ENCODE peak calls at places on chromosomes 13 and 19, in six cellular contexts. One of them, this sample, is unnamed.

GRCh38 chr13:113765241-113765910 is 6.3 kb downstream of the TMEM255B start:
- DNase-seq in fibroblast of pulmonary artery: no peak
- DNase-seq in HFFc6: no peak
- DNase-seq in tibial nerve: no peak
- DNase-seq in testis: no peak
- DNase-seq in activated CD8-positive, alpha-beta T cell treated with anti-CD3 and anti-CD28 coated beads for 36 hours: no peak
- DNase-seq in this sample: no peak

GRCh38 chr19:33430674-33431277 is 57.3 kb downstream of the CEBPG start:
- DNase-seq in fibroblast of pulmonary artery: peak; percentile 75
- DNase-seq in HFFc6: peak; percentile 53
- DNase-seq in tibial nerve: peak; percentile 37
- DNase-seq in testis: peak; percentile 79
- DNase-seq in activated CD8-positive, alpha-beta T cell treated with anti-CD3 and anti-CD28 coated beads for 36 hours: peak; percentile 79
- DNase-seq in this sample: peak; percentile 67

GRCh38 chr13:41955605-41956004 is 5.3 kb downstream of the VWA8 start:
- DNase-seq in fibroblast of pulmonary artery: no peak
- DNase-seq in HFFc6: no peak
- DNase-seq in tibial nerve: no peak
- DNase-seq in testis: no peak
- DNase-seq in activated CD8-positive, alpha-beta T cell treated with anti-CD3 and anti-CD28 coated beads for 36 hours: peak; percentile 24
- DNase-seq in this sample: no peak

GRCh38 chr13:24033527-24034302 is 126.8 kb upstream of the SPATA13 start:
- DNase-seq in fibroblast of pulmonary artery: peak; percentile 96
- DNase-seq in HFFc6: peak; percentile 13
- DNase-seq in tibial nerve: no peak
- DNase-seq in testis: no peak
- DNase-seq in activated CD8-positive, alpha-beta T cell treated with anti-CD3 and anti-CD28 coated beads for 36 hours: no peak
- DNase-seq in this sample: no peak

GRCh38 chr13:32737111-32737571 is 150.9 kb downstream of the PDS5B start:
- DNase-seq in fibroblast of pulmonary artery: peak; percentile 21
- DNase-seq in HFFc6: no peak
- DNase-seq in tibial nerve: no peak
- DNase-seq in testis: no peak
- DNase-seq in activated CD8-positive, alpha-beta T cell treated with anti-CD3 and anti-CD28 coated beads for 36 hours: no peak
- DNase-seq in this sample: peak; percentile 58

GRCh38 chr19:48121909-48122371 is 11.3 kb upstream of the PLA2G4C start:
- DNase-seq in fibroblast of pulmonary artery: peak; percentile 54
- DNase-seq in HFFc6: peak; percentile 40
- DNase-seq in tibial nerve: no peak
- DNase-seq in testis: no peak
- DNase-seq in activated CD8-positive, alpha-beta T cell treated with anti-CD3 and anti-CD28 coated beads for 36 hours: peak; percentile 21
- DNase-seq in this sample: peak; percentile 54

GRCh38 chr13:114063545-114064515 is 68.6 kb downstream of the RASA3 start:
- DNase-seq in fibroblast of pulmonary artery: peak; percentile 57
- DNase-seq in HFFc6: peak; percentile 71
- DNase-seq in tibial nerve: no peak
- DNase-seq in testis: no peak
- DNase-seq in activated CD8-positive, alpha-beta T cell treated with anti-CD3 and anti-CD28 coated beads for 36 hours: peak; percentile 40
- DNase-seq in this sample: peak; percentile 65

GRCh38 chr19:18430417-18431144 is 7.4 kb downstream of the ISYNA1 start:
- DNase-seq in fibroblast of pulmonary artery: no peak
- DNase-seq in HFFc6: no peak
- DNase-seq in tibial nerve: no peak
- DNase-seq in testis: no peak
- DNase-seq in activated CD8-positive, alpha-beta T cell treated with anti-CD3 and anti-CD28 coated beads for 36 hours: no peak
- DNase-seq in this sample: no peak

GRCh38 chr19:41218615-41219507 is at the start of gene AXL:
- DNase-seq in fibroblast of pulmonary artery: peak; percentile 82
- DNase-seq in HFFc6: peak; percentile 79
- DNase-seq in tibial nerve: peak; percentile 84
- DNase-seq in testis: peak; percentile 83
- DNase-seq in activated CD8-positive, alpha-beta T cell treated with anti-CD3 and anti-CD28 coated beads for 36 hours: no peak
- DNase-seq in this sample: no peak

GRCh38 chr19:41134616-41135015 is 20.4 kb downstream of the CYP2F1 start:
- DNase-seq in fibroblast of pulmonary artery: no peak
- DNase-seq in HFFc6: no peak
- DNase-seq in tibial nerve: no peak
- DNase-seq in testis: no peak
- DNase-seq in activated CD8-positive, alpha-beta T cell treated with anti-CD3 and anti-CD28 coated beads for 36 hours: no peak
- DNase-seq in this sample: no peak

GRCh38 chr13:45792827-45793303 is 58.7 kb downstream of the SIAH3 start:
- DNase-seq in fibroblast of pulmonary artery: no peak
- DNase-seq in HFFc6: no peak
- DNase-seq in tibial nerve: no peak
- DNase-seq in testis: no peak
- DNase-seq in activated CD8-positive, alpha-beta T cell treated with anti-CD3 and anti-CD28 coated beads for 36 hours: no peak
- DNase-seq in this sample: no peak

GRCh38 chr19:15251010-15251748 is 18.9 kb upstream of the EPHX3 start:
- DNase-seq in fibroblast of pulmonary artery: peak; percentile 74
- DNase-seq in HFFc6: peak; percentile 62
- DNase-seq in tibial nerve: no peak
- DNase-seq in testis: no peak
- DNase-seq in activated CD8-positive, alpha-beta T cell treated with anti-CD3 and anti-CD28 coated beads for 36 hours: no peak
- DNase-seq in this sample: no peak

GRCh38 chr19:10402441-10403038 is 802 bp downstream of the CDC37 start:
- DNase-seq in fibroblast of pulmonary artery: peak; percentile 55
- DNase-seq in HFFc6: peak; percentile 18
- DNase-seq in tibial nerve: no peak
- DNase-seq in testis: no peak
- DNase-seq in activated CD8-positive, alpha-beta T cell treated with anti-CD3 and anti-CD28 coated beads for 36 hours: no peak
- DNase-seq in this sample: no peak

GRCh38 chr19:28482221-28482620 is 730.7 kb downstream of the UQCRFS1 start:
- DNase-seq in fibroblast of pulmonary artery: no peak
- DNase-seq in HFFc6: no peak
- DNase-seq in tibial nerve: no peak
- DNase-seq in testis: no peak
- DNase-seq in activated CD8-positive, alpha-beta T cell treated with anti-CD3 and anti-CD28 coated beads for 36 hours: no peak
- DNase-seq in this sample: peak; percentile 21

GRCh38 chr19:1097810-1098176 is 2.6 kb upstream of the POLR2E start:
- DNase-seq in fibroblast of pulmonary artery: no peak
- DNase-seq in HFFc6: no peak
- DNase-seq in tibial nerve: no peak
- DNase-seq in testis: no peak
- DNase-seq in activated CD8-positive, alpha-beta T cell treated with anti-CD3 and anti-CD28 coated beads for 36 hours: no peak
- DNase-seq in this sample: no peak

GRCh38 chr13:31968473-31968872 is 63.1 kb upstream of the FRY start:
- DNase-seq in fibroblast of pulmonary artery: peak; percentile 64
- DNase-seq in HFFc6: no peak
- DNase-seq in tibial nerve: peak; percentile 54
- DNase-seq in testis: peak; percentile 31
- DNase-seq in activated CD8-positive, alpha-beta T cell treated with anti-CD3 and anti-CD28 coated beads for 36 hours: no peak
- DNase-seq in this sample: peak; percentile 68

GRCh38 chr13:94711561-94712286 is 621 bp downstream of the SOX21 start:
- DNase-seq in fibroblast of pulmonary artery: peak; percentile 23
- DNase-seq in HFFc6: no peak
- DNase-seq in tibial nerve: no peak
- DNase-seq in testis: no peak
- DNase-seq in activated CD8-positive, alpha-beta T cell treated with anti-CD3 and anti-CD28 coated beads for 36 hours: peak; percentile 35
- DNase-seq in this sample: no peak

GRCh38 chr13:50779443-50780200 is 63.9 kb downstream of the DLEU7 start:
- DNase-seq in fibroblast of pulmonary artery: no peak
- DNase-seq in HFFc6: no peak
- DNase-seq in tibial nerve: no peak
- DNase-seq in testis: no peak
- DNase-seq in activated CD8-positive, alpha-beta T cell treated with anti-CD3 and anti-CD28 coated beads for 36 hours: no peak
- DNase-seq in this sample: no peak

GRCh38 chr13:40786568-40786996 is 2.8 kb upstream of the SLC25A15 start:
- DNase-seq in fibroblast of pulmonary artery: peak; percentile 22
- DNase-seq in HFFc6: no peak
- DNase-seq in tibial nerve: no peak
- DNase-seq in testis: no peak
- DNase-seq in activated CD8-positive, alpha-beta T cell treated with anti-CD3 and anti-CD28 coated beads for 36 hours: peak; percentile 73
- DNase-seq in this sample: no peak

GRCh38 chr13:45833663-45834062 is 17.9 kb downstream of the SIAH3 start:
- DNase-seq in fibroblast of pulmonary artery: peak; percentile 36
- DNase-seq in HFFc6: peak; percentile 2
- DNase-seq in tibial nerve: no peak
- DNase-seq in testis: no peak
- DNase-seq in activated CD8-positive, alpha-beta T cell treated with anti-CD3 and anti-CD28 coated beads for 36 hours: no peak
- DNase-seq in this sample: no peak

GRCh38 chr19:6530385-6531162 is at the start of gene TNFSF9:
- DNase-seq in fibroblast of pulmonary artery: peak; percentile 87
- DNase-seq in HFFc6: peak; percentile 79
- DNase-seq in tibial nerve: peak; percentile 94
- DNase-seq in testis: peak; percentile 95
- DNase-seq in activated CD8-positive, alpha-beta T cell treated with anti-CD3 and anti-CD28 coated beads for 36 hours: peak; percentile 89
- DNase-seq in this sample: peak; percentile 94

GRCh38 chr19:40806385-40807146 is 7.6 kb downstream of the EGLN2 start:
- DNase-seq in fibroblast of pulmonary artery: peak; percentile 99
- DNase-seq in HFFc6: peak; percentile 96
- DNase-seq in tibial nerve: peak; percentile 84
- DNase-seq in testis: peak; percentile 87
- DNase-seq in activated CD8-positive, alpha-beta T cell treated with anti-CD3 and anti-CD28 coated beads for 36 hours: peak; percentile 90
- DNase-seq in this sample: peak; percentile 85

GRCh38 chr19:15640294-15640903 is at the start of gene CYP4F3:
- DNase-seq in fibroblast of pulmonary artery: no peak
- DNase-seq in HFFc6: no peak
- DNase-seq in tibial nerve: peak; percentile 46
- DNase-seq in testis: peak; percentile 89
- DNase-seq in activated CD8-positive, alpha-beta T cell treated with anti-CD3 and anti-CD28 coated beads for 36 hours: no peak
- DNase-seq in this sample: no peak

DNA sequence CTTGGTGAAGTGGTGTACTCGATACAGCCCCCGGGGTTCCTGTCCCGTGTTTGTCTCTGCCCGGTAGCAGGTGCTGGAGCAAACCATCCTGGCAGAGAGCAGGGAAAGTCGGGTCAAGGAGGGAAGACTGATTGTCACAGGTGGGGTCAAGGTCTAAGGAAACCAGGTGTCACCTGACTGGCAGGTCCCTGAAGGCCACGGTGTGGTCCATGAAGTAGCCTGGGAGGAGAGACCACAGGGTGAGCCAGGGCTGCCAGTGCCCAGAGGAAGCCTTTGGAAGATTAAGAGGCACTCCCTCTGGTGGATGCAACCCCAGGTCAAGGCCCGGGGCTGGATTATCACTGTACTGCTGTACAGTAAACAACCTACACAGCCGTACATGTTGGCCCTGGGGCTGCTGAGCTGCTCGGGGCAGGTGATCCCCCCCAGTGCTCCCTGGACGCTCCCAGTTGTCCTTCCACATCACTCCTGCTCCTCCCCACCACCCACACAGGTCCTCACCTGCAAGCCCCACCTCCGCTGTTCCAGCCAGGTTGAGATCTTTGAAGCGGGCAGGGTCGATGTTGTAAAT is 6.0 kb upstream of the CCER2 start:
- DNase-seq in fibroblast of pulmonary artery: peak; percentile 14
- DNase-seq in HFFc6: no peak
- DNase-seq in tibial nerve: no peak
- DNase-seq in testis: peak; percentile 71
- DNase-seq in activated CD8-positive, alpha-beta T cell treated with anti-CD3 and anti-CD28 coated beads for 36 hours: no peak
- DNase-seq in this sample: no peak
- TF ChIP-seq CTCF in fibroblast of pulmonary artery: peak; percentile 7
- TF ChIP-seq CTCF in HFFc6: peak; percentile 49
- TF ChIP-seq CTCF in tibial nerve: no peak
- TF ChIP-seq CTCF in testis: no peak
- TF ChIP-seq CTCF in activated CD8-positive, alpha-beta T cell treated with anti-CD3 and anti-CD28 coated beads for 36 hours: no peak
- TF ChIP-seq CTCF in this sample: no peak

GRCh38 chr13:80900557-80900956 is 559.6 kb upstream of the SPRY2 start:
- DNase-seq in fibroblast of pulmonary artery: no peak
- DNase-seq in HFFc6: no peak
- DNase-seq in tibial nerve: no peak
- DNase-seq in testis: no peak
- DNase-seq in activated CD8-positive, alpha-beta T cell treated with anti-CD3 and anti-CD28 coated beads for 36 hours: no peak
- DNase-seq in this sample: no peak

GRCh38 chr13:80903911-80904310 is 563.0 kb upstream of the SPRY2 start:
- DNase-seq in fibroblast of pulmonary artery: peak; percentile 51
- DNase-seq in HFFc6: no peak
- DNase-seq in tibial nerve: no peak
- DNase-seq in testis: no peak
- DNase-seq in activated CD8-positive, alpha-beta T cell treated with anti-CD3 and anti-CD28 coated beads for 36 hours: no peak
- DNase-seq in this sample: no peak

GRCh38 chr13:80906860-80907259 is 565.9 kb upstream of the SPRY2 start:
- DNase-seq in fibroblast of pulmonary artery: no peak
- DNase-seq in HFFc6: no peak
- DNase-seq in tibial nerve: no peak
- DNase-seq in testis: no peak
- DNase-seq in activated CD8-positive, alpha-beta T cell treated with anti-CD3 and anti-CD28 coated beads for 36 hours: no peak
- DNase-seq in this sample: no peak

GRCh38 chr13:80904386-80904785 is 563.5 kb upstream of the SPRY2 start:
- DNase-seq in fibroblast of pulmonary artery: no peak
- DNase-seq in HFFc6: no peak
- DNase-seq in tibial nerve: no peak
- DNase-seq in testis: no peak
- DNase-seq in activated CD8-positive, alpha-beta T cell treated with anti-CD3 and anti-CD28 coated beads for 36 hours: no peak
- DNase-seq in this sample: no peak

GRCh38 chr13:80901111-80902014 is 560.4 kb upstream of the SPRY2 start:
- DNase-seq in fibroblast of pulmonary artery: peak; percentile 80
- DNase-seq in HFFc6: no peak
- DNase-seq in tibial nerve: no peak
- DNase-seq in testis: no peak
- DNase-seq in activated CD8-positive, alpha-beta T cell treated with anti-CD3 and anti-CD28 coated beads for 36 hours: no peak
- DNase-seq in this sample: no peak
- TF ChIP-seq CTCF in fibroblast of pulmonary artery: no peak
- TF ChIP-seq CTCF in HFFc6: no peak
- TF ChIP-seq CTCF in tibial nerve: no peak
- TF ChIP-seq CTCF in testis: no peak
- TF ChIP-seq CTCF in activated CD8-positive, alpha-beta T cell treated with anti-CD3 and anti-CD28 coated beads for 36 hours: no peak
- TF ChIP-seq CTCF in this sample: no peak

DNA sequence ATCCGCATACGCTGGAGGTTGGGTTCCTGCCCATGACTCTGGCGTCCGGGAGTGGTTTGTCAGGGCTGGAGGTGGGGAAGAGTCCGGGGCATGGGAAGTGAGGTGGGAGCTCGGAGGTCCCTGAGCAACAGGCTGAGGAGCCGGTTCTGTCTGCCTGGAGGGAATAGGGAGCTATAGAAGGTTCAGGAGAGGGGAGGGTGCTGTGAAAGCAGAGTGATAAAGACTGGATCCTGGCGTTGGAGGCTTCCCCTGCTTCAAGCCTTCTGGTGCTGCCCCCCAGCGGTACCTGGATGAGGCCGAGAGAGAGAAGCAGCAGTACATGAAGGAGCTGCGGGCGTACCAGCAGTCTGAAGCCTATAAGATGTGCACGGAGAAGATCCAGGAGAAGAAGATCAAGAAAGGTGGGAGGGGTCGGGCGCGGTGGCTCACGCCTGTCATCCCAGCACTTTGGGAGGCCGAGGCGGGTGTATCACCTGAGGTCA is 2.6 kb downstream of the HMG20B start:
- DNase-seq in fibroblast of pulmonary artery: peak; percentile 39
- DNase-seq in HFFc6: no peak
- DNase-seq in tibial nerve: no peak
- DNase-seq in testis: peak; percentile 49
- DNase-seq in activated CD8-positive, alpha-beta T cell treated with anti-CD3 and anti-CD28 coated beads for 36 hours: peak; percentile 51
- DNase-seq in this sample: peak; percentile 73
- TF ChIP-seq CTCF in fibroblast of pulmonary artery: peak; percentile 20
- TF ChIP-seq CTCF in HFFc6: peak; percentile 54
- TF ChIP-seq CTCF in tibial nerve: no peak
- TF ChIP-seq CTCF in testis: no peak
- TF ChIP-seq CTCF in activated CD8-positive, alpha-beta T cell treated with anti-CD3 and anti-CD28 coated beads for 36 hours: no peak
- TF ChIP-seq CTCF in this sample: peak; percentile 63

DNA sequence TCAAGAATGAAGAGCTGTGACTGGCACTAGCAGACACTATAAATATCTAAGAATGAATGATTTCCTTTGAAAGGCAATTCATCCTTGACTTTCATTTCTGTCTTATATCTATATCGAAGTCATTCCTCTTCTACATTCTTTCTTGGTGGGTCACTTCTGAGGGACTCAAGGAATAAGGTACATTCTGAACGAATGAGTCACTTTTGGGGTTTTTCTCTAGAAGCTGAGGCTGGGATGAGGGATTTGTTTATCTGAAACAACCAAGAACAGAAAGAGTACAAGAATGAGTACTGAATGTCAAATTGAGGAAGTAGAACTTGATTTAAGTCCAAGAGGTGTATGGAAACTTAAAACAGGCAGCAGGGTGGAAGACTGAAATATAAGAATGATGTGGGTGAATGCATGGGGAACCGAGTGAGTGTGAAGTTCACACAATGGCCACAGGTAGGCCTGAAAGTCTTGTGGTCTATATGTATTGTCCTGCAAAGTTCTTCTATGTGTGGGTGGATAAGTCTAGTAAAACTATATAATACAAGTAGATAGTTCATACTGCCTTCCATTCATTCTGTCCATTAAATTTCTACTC is 343.9 kb downstream of the OXGR1 start:
- DNase-seq in fibroblast of pulmonary artery: peak; percentile 86
- DNase-seq in HFFc6: no peak
- DNase-seq in tibial nerve: no peak
- DNase-seq in testis: no peak
- DNase-seq in activated CD8-positive, alpha-beta T cell treated with anti-CD3 and anti-CD28 coated beads for 36 hours: no peak
- DNase-seq in this sample: peak; percentile 24
- TF ChIP-seq CTCF in fibroblast of pulmonary artery: peak; percentile 14
- TF ChIP-seq CTCF in HFFc6: no peak
- TF ChIP-seq CTCF in tibial nerve: no peak
- TF ChIP-seq CTCF in testis: no peak
- TF ChIP-seq CTCF in activated CD8-positive, alpha-beta T cell treated with anti-CD3 and anti-CD28 coated beads for 36 hours: no peak
- TF ChIP-seq CTCF in this sample: no peak